ENCODE peak calls at places on chromosome 20, in five cellular contexts. M is hypothalamus, E is T-helper 17 cell, T is AG08396, J is AG08395. B is an unnamed sample.

GRCh38 chr20:6034134-6034969 is 19.5 kb downstream of the LRRN4 start:
- DNase-seq in M (no peak), E (no peak), T (peak), J (no peak), B (peak)

GRCh38 chr20:20410678-20411077 is 42.8 kb downstream of the INSM1 start:
- DNase-seq in M (no peak), E (no peak), T (no peak), J (no peak), B (no peak)

GRCh38 chr20:29740601-29740950 is 1516.9 kb upstream of the DEFB115 start:
- DNase-seq in M (no peak), E (no peak), T (no peak), J (no peak), B (no peak)

GRCh38 chr20:60206259-60206658 is 248.0 kb downstream of the CDH26 start:
- DNase-seq in M (no peak), E (no peak), T (peak), J (peak), B (no peak)

GRCh38 chr20:8094415-8094818 is 37.6 kb upstream of the PLCB1 start:
- DNase-seq in M (peak), E (no peak), T (no peak), J (peak), B (peak)

GRCh38 chr20:38870733-38871559 is 55.3 kb upstream of the FAM83D start:
- DNase-seq in M (no peak), E (no peak), T (no peak), J (peak), B (peak)

GRCh38 chr20:709864-710761 is 34.5 kb upstream of the SCRT2 start:
- DNase-seq in M (no peak), E (no peak), T (no peak), J (no peak), B (no peak)

GRCh38 chr20:23606652-23607049 is 934 bp upstream of the CST9 start:
- DNase-seq in M (peak), E (no peak), T (peak), J (peak), B (peak)

GRCh38 chr20:7855545-7855944 is 84.7 kb downstream of the HAO1 start:
- DNase-seq in M (no peak), E (no peak), T (no peak), J (no peak), B (peak)

GRCh38 chr20:7627734-7628663 is 312.3 kb downstream of the HAO1 start:
- DNase-seq in M (no peak), E (no peak), T (peak), J (peak), B (peak)

GRCh38 chr20:40279390-40279789 is 409.6 kb downstream of the MAFB start:
- DNase-seq in M (no peak), E (no peak), T (peak), J (peak), B (no peak)

GRCh38 chr20:17612287-17612974 is 42.6 kb downstream of the DSTN start:
- DNase-seq in M (no peak), E (peak), T (no peak), J (peak), B (no peak)

GRCh38 chr20:45781391-45781931 is 10.2 kb downstream of the WFDC3 start:
- DNase-seq in M (no peak), E (no peak), T (peak), J (peak), B (peak)

GRCh38 chr20:32582659-32583580 is 2.2 kb downstream of the NOL4L start:
- DNase-seq in M (no peak), E (peak), T (peak), J (no peak), B (no peak)

GRCh38 chr20:57682184-57683038 is 27.4 kb downstream of the PMEPA1 start:
- DNase-seq in M (no peak), E (no peak), T (no peak), J (no peak), B (no peak)

B was measured in lung microvascular endothelial cell.